ENCODE peak calls at places on chromosomes 11 and 22, in seven cellular contexts. D is tibial artery; A is NCI-H345; Q is activated naive CD4-positive, alpha-beta T cell treated with anti-CD3 and anti-CD28 coated beads for 36 hours; H is NCI-H1930; F is stimulated activated naive B cell treated with anti-CD40 and anti-IgM and Interleukin-4, amounts not matched to agents 10 μg/mL and 1 μg/mL and 100 μg/mL, for 72 hours; C is body of pancreas. M is an unnamed sample.

GRCh38 chr11:102453286-102453797 is 777 bp upstream of the TMEM123 start:
- DNase-seq in A (peak; percentile 33), D (no peak), C (no peak), Q (no peak), F (no peak), H (no peak), M (no peak)

GRCh38 chr11:101401245-101401644 is 182.6 kb downstream of the TRPC6 start:
- DNase-seq in F (no peak), A (no peak), H (no peak), Q (no peak), C (no peak), D (no peak), M (no peak)

GRCh38 chr11:110527146-110527545 is 97.4 kb downstream of the FDX1 start:
- DNase-seq in D (no peak), A (no peak), Q (no peak), C (no peak), H (no peak), F (no peak), M (no peak)

GRCh38 chr22:18114976-18115652 is 4.5 kb downstream of the TUBA8 start:
- DNase-seq in F (no peak), C (no peak), A (no peak), D (no peak), Q (no peak), H (no peak), M (no peak)

GRCh38 chr22:48796295-48797015 is 1031.2 kb downstream of the BRD1 start:
- DNase-seq in Q (no peak), F (no peak), H (no peak), A (no peak), C (no peak), D (no peak), M (peak; percentile 42)

GRCh38 chr22:42662114-42663021 is 13.2 kb upstream of the CYB5R3 start:
- DNase-seq in D (peak; percentile 89), H (peak; percentile 52), F (peak; percentile 68), A (peak; percentile 68), Q (peak; percentile 86), C (peak; percentile 86), M (peak; percentile 95)

GRCh38 chr22:38110008-38110862 is at the start of gene BAIAP2L2:
- DNase-seq in Q (no peak), D (no peak), A (no peak), H (no peak), C (no peak), F (no peak), M (no peak)

GRCh38 chr11:121524233-121524631 is 71.5 kb upstream of the SORL1-AS1 start:
- DNase-seq in Q (no peak), H (no peak), C (no peak), A (no peak), D (no peak), F (no peak), M (peak; percentile 56)

GRCh38 chr22:24054356-24054755 is 43.3 kb downstream of the CABIN1 start:
- DNase-seq in C (no peak), A (no peak), Q (no peak), H (no peak), F (no peak), D (no peak), M (no peak)

GRCh38 chr11:37988031-37988430 is 1390.0 kb upstream of the RAG2 start:
- DNase-seq in C (no peak), F (no peak), Q (no peak), D (no peak), H (no peak), A (no peak), M (no peak)

GRCh38 chr11:28965824-28966223 is 857.6 kb downstream of the METTL15 start:
- DNase-seq in F (no peak), H (no peak), C (no peak), Q (no peak), D (no peak), A (no peak), M (no peak)

GRCh38 chr11:94196363-94196762 is 67.7 kb downstream of the PANX1 start:
- DNase-seq in F (no peak), Q (no peak), H (no peak), C (peak; percentile 22), D (no peak), A (no peak), M (no peak)

GRCh38 chr22:29477919-29478318 is 2.1 kb upstream of the NEFH start:
- DNase-seq in H (no peak), Q (no peak), A (no peak), D (no peak), C (no peak), F (no peak), M (no peak)

GRCh38 chr11:9208726-9209501 is 56.2 kb downstream of the DENND5A start:
- DNase-seq in C (no peak), Q (peak; percentile 22), A (no peak), F (no peak), D (no peak), H (no peak), M (no peak)

GRCh38 chr22:28002863-28003565 is 84.0 kb upstream of the PITPNB start:
- DNase-seq in H (no peak), F (no peak), C (no peak), D (no peak), Q (no peak), A (no peak), M (no peak)